ENCODE peak calls at places on chromosomes 2 and 18, in eight cellular contexts. J, L, M, G, C, H, F and Z are unnamed samples.

GRCh38 chr2:17643031-17643615 is 102.6 kb downstream of the VSNL1 start:
- DNase-seq in J (peak; percentile 11), L (peak; percentile 82), M (no peak), G (no peak), C (peak; percentile 32), H (peak; percentile 62), F (peak; percentile 72), Z (peak; percentile 60)

GRCh38 chr2:171136024-171136423 is 24.7 kb downstream of the TLK1 start:
- DNase-seq in J (no peak), L (no peak), M (no peak), G (no peak), C (no peak), H (no peak), F (no peak), Z (no peak)

GRCh38 chr2:132937629-132938028 is 267.6 kb upstream of the LYPD1 start:
- DNase-seq in J (no peak), L (no peak), M (no peak), G (no peak), C (no peak), H (no peak), F (no peak), Z (no peak)

GRCh38 chr18:56517761-56518160 is 120.6 kb downstream of the TXNL1 start:
- DNase-seq in J (no peak), L (no peak), M (no peak), G (no peak), C (no peak), H (no peak), F (no peak), Z (no peak)

GRCh38 chr2:239726631-239727181 is 298.4 kb downstream of the NDUFA10 start:
- DNase-seq in J (peak; percentile 60), L (no peak), M (no peak), G (no peak), C (no peak), H (no peak), F (no peak), Z (no peak)

GRCh38 chr2:204473224-204473623 is 72.1 kb upstream of the PARD3B start:
- DNase-seq in J (no peak), L (no peak), M (no peak), G (no peak), C (no peak), H (no peak), F (no peak), Z (no peak)

GRCh38 chr2:12618576-12618975 is 98.2 kb upstream of the TRIB2 start:
- DNase-seq in J (no peak), L (no peak), M (no peak), G (no peak), C (no peak), H (no peak), F (no peak), Z (no peak)

GRCh38 chr18:400466-400865 is 100.0 kb downstream of the COLEC12 start:
- DNase-seq in J (no peak), L (no peak), M (no peak), G (no peak), C (no peak), H (peak; percentile 45), F (no peak), Z (no peak)

GRCh38 chr2:219513787-219514186 is 495 bp upstream of the ASIC4 start:
- DNase-seq in J (no peak), L (no peak), M (no peak), G (no peak), C (no peak), H (no peak), F (no peak), Z (no peak)

GRCh38 chr2:73111300-73112025 is 1.3 kb downstream of the RAB11FIP5 start:
- DNase-seq in J (no peak), L (peak; percentile 61), M (no peak), G (peak; percentile 44), C (peak; percentile 57), H (peak; percentile 52), F (peak; percentile 55), Z (no peak)

GRCh38 chr18:65056575-65056974 is 694.2 kb upstream of the CDH7 start:
- DNase-seq in J (no peak), L (no peak), M (no peak), G (no peak), C (no peak), H (no peak), F (no peak), Z (no peak)

GRCh38 chr2:239732666-239733010 is 292.5 kb downstream of the NDUFA10 start:
- DNase-seq in J (no peak), L (no peak), M (no peak), G (no peak), C (no peak), H (no peak), F (no peak), Z (no peak)

GRCh38 chr18:33440384-33441043 is at the start of gene CCDC178:
- DNase-seq in J (peak; percentile 78), L (no peak), M (peak; percentile 57), G (no peak), C (no peak), H (no peak), F (peak; percentile 14), Z (peak; percentile 85)

GRCh38 chr2:164257794-164258193 is 363.5 kb downstream of the GRB14 start:
- DNase-seq in J (no peak), L (no peak), M (no peak), G (no peak), C (no peak), H (no peak), F (no peak), Z (no peak)

GRCh38 chr2:51813245-51813644 is 781.3 kb upstream of the NRXN1 start:
- DNase-seq in J (no peak), L (peak; percentile 4), M (no peak), G (no peak), C (no peak), H (no peak), F (no peak), Z (no peak)

GRCh38 chr2:1088192-1088860 is 137.7 kb downstream of the SNTG2 start:
- DNase-seq in J (no peak), L (no peak), M (no peak), G (no peak), C (no peak), H (no peak), F (no peak), Z (no peak)

GRCh38 chr2:69643602-69644505 is at the start of gene AAK1:
- DNase-seq in J (peak; percentile 90), L (peak; percentile 94), M (peak; percentile 83), G (peak; percentile 88), C (peak; percentile 86), H (peak; percentile 95), F (peak; percentile 88), Z (peak; percentile 95)
- TF ChIP-seq CTCF in J (peak; percentile 16), L (peak; percentile 27), M (no peak), G (no peak), C (no peak), H (peak; percentile 21), F (no peak), Z (no peak)

GRCh38 chr2:30110773-30111172 is 36.0 kb upstream of the YPEL5 start:
- DNase-seq in J (no peak), L (no peak), M (no peak), G (no peak), C (no peak), H (no peak), F (no peak), Z (no peak)

GRCh38 chr2:30115141-30115980 is 31.4 kb upstream of the YPEL5 start:
- DNase-seq in J (peak; percentile 82), L (peak; percentile 88), M (peak; percentile 87), G (peak; percentile 48), C (peak; percentile 71), H (peak; percentile 91), F (peak; percentile 80), Z (peak; percentile 92)

GRCh38 chr2:30113617-30114293 is 33.1 kb upstream of the YPEL5 start:
- DNase-seq in J (no peak), L (peak; percentile 35), M (no peak), G (no peak), C (peak; percentile 22), H (no peak), F (no peak), Z (no peak)

GRCh38 chr2:30115981-30116285 is 30.9 kb upstream of the YPEL5 start:
- DNase-seq in J (no peak), L (no peak), M (no peak), G (no peak), C (no peak), H (no peak), F (no peak), Z (no peak)
- TF ChIP-seq CTCF in J (peak; percentile 1), L (no peak), M (no peak), G (no peak), C (peak; percentile 12), H (no peak), F (no peak), Z (no peak)

DNA sequence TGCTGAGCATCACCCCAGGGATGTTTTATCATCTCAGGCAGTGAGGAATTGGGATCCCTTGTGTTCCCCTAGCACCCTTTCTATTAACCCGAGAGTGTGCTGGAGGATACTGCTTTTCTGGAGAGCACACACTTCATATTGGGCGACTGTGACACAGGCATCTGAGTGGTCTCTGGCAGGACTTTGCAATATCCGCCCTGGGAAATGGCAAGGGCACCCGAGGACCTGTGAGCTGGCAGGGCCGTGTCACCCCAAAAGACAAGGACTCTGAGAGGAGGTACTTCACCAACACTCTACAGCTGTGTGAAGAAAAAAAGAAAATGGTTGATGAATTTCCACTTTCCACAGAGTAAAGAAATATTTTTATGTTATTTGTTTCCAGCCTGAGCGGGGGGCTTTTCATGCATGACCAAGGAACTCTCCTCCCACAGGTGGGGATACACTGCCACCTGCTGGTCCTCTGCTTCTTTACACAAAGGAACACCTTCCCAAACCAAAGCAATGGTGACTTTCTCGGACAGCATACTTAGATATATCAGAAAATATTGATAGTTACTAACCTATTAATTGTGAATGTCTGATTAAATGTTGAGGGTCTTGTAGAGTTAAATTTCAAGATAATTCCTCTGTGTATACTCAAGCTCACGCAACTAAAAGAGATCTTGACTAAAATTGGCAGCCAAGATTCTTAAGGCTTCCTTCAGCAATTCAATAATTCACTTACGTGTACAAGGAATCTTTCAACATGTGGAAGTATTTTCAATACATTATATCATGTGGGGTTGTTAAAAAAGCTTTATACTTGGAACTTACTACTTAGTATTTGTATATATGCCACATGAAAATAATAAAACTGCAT is 45.9 kb upstream of the REG3G start:
- DNase-seq in J (peak; percentile 82), L (peak; percentile 42), M (peak; percentile 85), G (peak; percentile 20), C (peak; percentile 27), H (peak; percentile 74), F (no peak), Z (no peak)
- TF ChIP-seq CTCF in J (peak; percentile 97), L (peak; percentile 60), M (peak; percentile 97), G (peak; percentile 18), C (peak; percentile 91), H (peak; percentile 73), F (no peak), Z (peak; percentile 75)

GRCh38 chr2:222939208-222939846 is 78.5 kb downstream of the ACSL3 start:
- DNase-seq in J (no peak), L (peak; percentile 72), M (peak; percentile 80), G (no peak), C (peak; percentile 81), H (peak; percentile 78), F (no peak), Z (no peak)

GRCh38 chr2:222942556-222942955 is 81.7 kb downstream of the ACSL3 start:
- DNase-seq in J (no peak), L (no peak), M (no peak), G (no peak), C (no peak), H (no peak), F (no peak), Z (no peak)

GRCh38 chr2:222938327-222938726 is 77.5 kb downstream of the ACSL3 start:
- DNase-seq in J (no peak), L (peak; percentile 23), M (no peak), G (no peak), C (no peak), H (no peak), F (no peak), Z (no peak)

GRCh38 chr2:222941510-222942032 is 80.7 kb downstream of the ACSL3 start:
- DNase-seq in J (no peak), L (no peak), M (no peak), G (no peak), C (no peak), H (no peak), F (no peak), Z (no peak)

GRCh38 chr2:222939979-222940378 is 79.1 kb downstream of the ACSL3 start:
- DNase-seq in J (no peak), L (no peak), M (no peak), G (no peak), C (no peak), H (no peak), F (no peak), Z (no peak)
- TF ChIP-seq CTCF in J (no peak), L (no peak), M (no peak), G (no peak), C (no peak), H (no peak), F (no peak), Z (no peak)